ENCODE peak calls at places on chromosomes 12 and 14, in five cellular contexts. M, R, D, H and I are unnamed samples.
A peak's percentile ranks its signal among the peaks of the same experiment; 100 is the strongest.

GRCh38 chr12:59372971-59373370 is 222.9 kb upstream of the SLC16A7 start:
- DNase-seq in M (peak; percentile 30), R (no peak), D (peak; percentile 39), H (no peak), I (peak; percentile 33)

GRCh38 chr14:30620178-30620577 is 1.9 kb upstream of the SCFD1 start:
- DNase-seq in R (no peak), D (peak; percentile 49), H (no peak), M (no peak), I (peak; percentile 51)

GRCh38 chr14:89702151-89702936 is 252.2 kb downstream of the EFCAB11 start:
- DNase-seq in M (no peak), H (no peak), D (peak; percentile 63), R (peak; percentile 19), I (peak; percentile 80)

GRCh38 chr14:39219075-39219499 is 14.6 kb upstream of the MIA2 start:
- DNase-seq in D (no peak), M (no peak), R (no peak), H (no peak), I (peak; percentile 60)

GRCh38 chr12:113774526-113774925 is 191.6 kb downstream of the RBM19 start:
- DNase-seq in R (no peak), D (no peak), M (no peak), H (no peak), I (no peak)

GRCh38 chr14:73289729-73290128 is 52.4 kb downstream of the PAPLN start:
- DNase-seq in M (no peak), H (no peak), D (peak; percentile 47), R (no peak), I (peak; percentile 32)

GRCh38 chr12:85821759-85822158 is 14.4 kb downstream of the RASSF9 start:
- DNase-seq in R (no peak), M (no peak), H (no peak), D (no peak), I (no peak)

GRCh38 chr12:70317781-70318180 is 48.3 kb upstream of the KCNMB4 start:
- DNase-seq in H (no peak), D (no peak), R (no peak), M (no peak), I (no peak)

GRCh38 chr12:57888407-57889157 is 42.1 kb upstream of the CTDSP2 start:
- DNase-seq in R (peak; percentile 86), H (no peak), M (no peak), D (peak; percentile 67), I (peak; percentile 65)

GRCh38 chr12:94218244-94218643 is 69.9 kb downstream of the PLXNC1 start:
- DNase-seq in D (no peak), M (no peak), R (no peak), H (no peak), I (no peak)

GRCh38 chr14:57739543-57739942 is 126.3 kb downstream of the SLC35F4 start:
- DNase-seq in R (no peak), M (no peak), H (no peak), D (no peak), I (no peak)

GRCh38 chr12:1425396-1425729 is 169.0 kb downstream of the FBXL14 start:
- DNase-seq in M (no peak), R (no peak), D (no peak), H (no peak), I (no peak)

GRCh38 chr14:94591871-94592270 is 10.6 kb downstream of the SERPINA5 start:
- DNase-seq in H (no peak), M (no peak), D (no peak), R (no peak), I (no peak)

GRCh38 chr14:93703941-93704340 is 84.3 kb downstream of the PRIMA1 start:
- DNase-seq in H (no peak), D (no peak), M (no peak), R (no peak), I (no peak)

GRCh38 chr14:104970231-104971068 is 7.7 kb downstream of the AHNAK2 start:
- DNase-seq in H (no peak), R (no peak), M (no peak), D (peak; percentile 80), I (peak; percentile 92)

GRCh38 chr12:42140901-42141300 is 3.8 kb downstream of the GXYLT1 start:
- DNase-seq in M (no peak), D (peak; percentile 37), H (no peak), R (no peak), I (peak; percentile 67)